ENCODE peak calls at places on chromosomes 1 and 21, in seven cellular contexts. M is thoracic aorta, S is brain microvascular endothelial cell, W is right lobe of liver, B is lung, N is fibroblast of pulmonary artery, X is fibroblast of lung. J is an unnamed sample.
A peak's percentile ranks its signal among the peaks of the same experiment; 100 is the strongest.

GRCh38 chr1:221778535-221779142 is 36.8 kb upstream of the DUSP10 start:
- DNase-seq in B (no peak), M (no peak), S (no peak), N (no peak), X (no peak), W (no peak), J (no peak)

GRCh38 chr1:61097326-61097725 is 15.0 kb downstream of the NFIA start:
- DNase-seq in M (no peak), X (peak; percentile 67), N (peak; percentile 84), W (no peak), S (peak; percentile 52), B (no peak), J (peak; percentile 72)

GRCh38 chr21:33028759-33029511 is 3.2 kb downstream of the OLIG2 start:
- DNase-seq in S (no peak), N (no peak), B (no peak), M (no peak), W (no peak), X (no peak), J (no peak)

GRCh38 chr1:117339866-117340357 is 27.3 kb upstream of the MAN1A2 start:
- DNase-seq in B (no peak), S (peak; percentile 14), X (peak; percentile 61), W (no peak), M (no peak), N (peak; percentile 70), J (no peak)

GRCh38 chr1:200737647-200738296 is 921 bp upstream of the CAMSAP2 start:
- DNase-seq in N (no peak), M (no peak), B (no peak), X (no peak), S (no peak), W (no peak), J (no peak)

GRCh38 chr1:10519016-10519417 is 44.3 kb downstream of the PEX14 start:
- DNase-seq in W (peak; percentile 64), M (no peak), B (peak; percentile 58), X (no peak), S (no peak), N (no peak), J (no peak)

GRCh38 chr1:96843601-96844000 is 122.0 kb downstream of the PTBP2 start:
- DNase-seq in B (no peak), X (no peak), N (no peak), S (no peak), M (no peak), W (no peak), J (no peak)

GRCh38 chr21:33039542-33039941 is 13.8 kb downstream of the OLIG2 start:
- DNase-seq in S (no peak), X (no peak), W (no peak), N (no peak), M (no peak), B (no peak), J (no peak)

GRCh38 chr1:6440198-6441126 is 15.9 kb downstream of the ESPN start:
- DNase-seq in X (peak; percentile 43), W (no peak), B (peak; percentile 62), N (no peak), M (no peak), S (no peak), J (no peak)

GRCh38 chr21:46157396-46157986 is 2.1 kb upstream of the FTCD start:
- DNase-seq in B (no peak), N (no peak), S (no peak), X (no peak), M (no peak), W (peak; percentile 41), J (no peak)

GRCh38 chr1:117171900-117172501 is 38.7 kb downstream of the VTCN1 start:
- DNase-seq in S (peak; percentile 77), M (no peak), W (peak; percentile 73), B (peak; percentile 46), N (peak; percentile 93), X (peak; percentile 95), J (peak; percentile 66)

GRCh38 chr1:186014370-186015030 is 280.3 kb downstream of the HMCN1 start:
- DNase-seq in W (no peak), B (no peak), X (peak; percentile 84), M (no peak), N (peak; percentile 60), S (peak; percentile 93), J (peak; percentile 74)

GRCh38 chr1:245512980-245513578 is 358.3 kb downstream of the KIF26B start:
- DNase-seq in S (no peak), N (peak; percentile 14), W (no peak), X (peak; percentile 34), M (no peak), B (no peak), J (no peak)

GRCh38 chr1:247212914-247213617 is 41.2 kb upstream of the ZNF124 start:
- DNase-seq in W (no peak), S (no peak), M (no peak), N (no peak), X (no peak), B (no peak), J (no peak)

GRCh38 chr1:17170571-17170970 is 34.4 kb upstream of the PADI1 start:
- DNase-seq in B (no peak), N (peak; percentile 22), S (no peak), W (no peak), X (peak; percentile 85), M (no peak), J (peak; percentile 82)

GRCh38 chr1:198907423-198907746 is 268.5 kb downstream of the PTPRC start:
- DNase-seq in S (no peak), B (no peak), X (no peak), M (no peak), W (no peak), N (no peak), J (no peak)
- TF ChIP-seq CTCF in S (no peak), B (no peak), X (no peak), M (no peak), W (no peak), N (no peak), J (no peak)

GRCh38 chr1:214823311-214824117 is 220.5 kb downstream of the CENPF start:
- DNase-seq in W (no peak), S (no peak), X (no peak), B (no peak), M (no peak), N (no peak), J (no peak)

GRCh38 chr1:214830956-214831355 is 228.0 kb downstream of the CENPF start:
- DNase-seq in B (no peak), M (no peak), W (no peak), N (no peak), X (no peak), S (no peak), J (no peak)

GRCh38 chr1:214831956-214832355 is 229.0 kb downstream of the CENPF start:
- DNase-seq in X (no peak), M (no peak), W (no peak), S (no peak), N (no peak), B (no peak), J (no peak)

GRCh38 chr1:214824758-214825157 is 221.8 kb downstream of the CENPF start:
- DNase-seq in B (no peak), W (no peak), S (no peak), X (peak; percentile 32), N (no peak), M (no peak), J (no peak)

DNA sequence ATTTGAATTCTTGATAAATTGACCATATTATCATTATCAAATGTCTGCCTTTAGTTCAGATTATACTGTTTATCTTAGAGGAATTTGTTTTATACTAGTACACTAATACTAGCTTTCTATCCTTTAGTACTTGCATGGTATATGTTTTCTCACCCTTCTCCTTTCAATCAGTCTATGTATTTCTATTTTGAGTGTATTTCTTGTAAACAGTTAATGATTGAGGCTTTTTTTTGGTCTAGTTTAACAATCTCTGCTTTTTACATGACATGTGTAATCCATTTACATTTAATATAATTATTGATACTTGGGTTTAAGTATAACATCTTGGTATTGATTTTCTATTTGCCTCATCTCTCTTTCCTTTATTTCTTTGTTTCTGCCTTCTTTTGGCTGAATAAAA is 224.9 kb downstream of the CENPF start:
- DNase-seq in S (no peak), X (no peak), N (no peak), M (no peak), W (no peak), B (no peak), J (no peak)
- H3K4me3 ChIP-seq in S (no peak overlapping the region), X (no peak overlapping the region), N (no peak overlapping the region), M (no peak overlapping the region), W (no peak overlapping the region), B (no peak overlapping the region), J (no peak overlapping the region)

DNA sequence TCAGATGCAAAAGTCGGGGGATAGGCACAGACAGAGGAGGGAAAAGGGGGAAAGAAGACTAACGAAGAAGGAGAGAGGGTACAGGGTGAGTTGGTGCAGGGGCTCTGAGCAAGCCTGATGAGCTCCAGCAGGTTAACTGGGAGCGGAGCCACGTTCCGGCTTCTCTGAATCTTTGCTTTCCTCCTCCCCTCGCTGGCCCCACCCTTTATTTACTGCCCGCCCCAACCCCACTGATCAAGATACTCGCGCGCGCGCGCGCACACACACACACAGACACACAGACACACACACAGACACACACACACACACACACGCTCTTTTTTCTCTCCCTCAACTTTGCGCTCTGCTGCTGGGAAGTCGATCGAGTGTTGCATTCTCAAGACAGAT is at the start of gene GRIK1:
- DNase-seq in M (no peak), X (peak; percentile 4), B (no peak), N (no peak), S (no peak), W (no peak), J (peak; percentile 13)
- TF ChIP-seq CTCF in M (no peak), X (no peak), B (no peak), N (no peak), S (no peak), W (no peak), J (no peak)

GRCh38 chr1:108047085-108047484 is 82.1 kb upstream of the VAV3 start:
- DNase-seq in B (no peak), W (no peak), M (no peak), X (no peak), N (no peak), S (no peak), J (no peak)
- H3K4me3 ChIP-seq in B (no peak overlapping the region), W (no peak overlapping the region), M (no peak overlapping the region), X (no peak overlapping the region), N (no peak overlapping the region), S (no peak overlapping the region), J (no peak overlapping the region)

GRCh38 chr1:204431310-204432184 is 19.9 kb upstream of the PPP1R15B start:
- DNase-seq in N (peak; percentile 90), B (peak; percentile 82), S (peak; percentile 77), M (peak; percentile 53), X (peak; percentile 71), W (peak; percentile 81), J (peak; percentile 76)
- TF ChIP-seq CTCF in N (peak; percentile 96), B (peak; percentile 75), S (peak; percentile 99), M (peak; percentile 90), X (peak; percentile 94), W (peak; percentile 94), J (peak; percentile 97)

GRCh38 chr1:31669786-31670582 is 25.3 kb upstream of the PEF1 start:
- DNase-seq in S (peak; percentile 22), X (peak; percentile 62), B (peak; percentile 86), N (peak; percentile 62), M (peak; percentile 40), W (peak; percentile 87), J (peak; percentile 68)
- H3K4me3 ChIP-seq in S (peak overlapping the region; percentile 12), X (no peak overlapping the region), B (no peak overlapping the region), N (peak overlapping the region; percentile 12), M (peak overlapping the region; percentile 69), W (peak overlapping the region; percentile 3), J (no peak overlapping the region)

J was measured in astrocyte of the spinal cord.